ENCODE peak calls at places on chromosomes 6 and 20, in five cellular contexts. U is ovary, D is NCI-H1436, T is DMS 273 treated with DMSO at 0.1 percent for 48 hours, V is lower lobe of right lung. K is an unnamed sample.

GRCh38 chr6:119653329-119653728 is 303.8 kb upstream of the MAN1A1 start:
- DNase-seq in U (no peak), D (no peak), T (no peak), V (no peak), K (no peak)

GRCh38 chr20:44810391-44811149 is at the start of gene RIMS4:
- DNase-seq in U (peak; percentile 25), D (peak; percentile 39), T (no peak), V (no peak), K (no peak)

GRCh38 chr6:138724015-138724414 is 49.6 kb upstream of the CCDC28A start:
- DNase-seq in U (no peak), D (no peak), T (no peak), V (peak; percentile 48), K (no peak)

GRCh38 chr6:109165392-109165964 is 70.2 kb downstream of the CEP57L1 start:
- DNase-seq in U (no peak), D (peak; percentile 2), T (no peak), V (no peak), K (no peak)

GRCh38 chr6:7721654-7722053 is 4.2 kb upstream of the BMP6 start:
- DNase-seq in U (no peak), D (no peak), T (no peak), V (no peak), K (no peak)

GRCh38 chr6:16278048-16278724 is 39.8 kb downstream of the GMPR start:
- DNase-seq in U (no peak), D (no peak), T (no peak), V (no peak), K (no peak)

GRCh38 chr6:88520020-88520338 is 353.8 kb upstream of the CNR1 start:
- DNase-seq in U (no peak), D (no peak), T (no peak), V (no peak), K (no peak)

GRCh38 chr6:164379786-164380185 is 929.6 kb downstream of the C6orf118 start:
- DNase-seq in U (no peak), D (no peak), T (no peak), V (no peak), K (no peak)

GRCh38 chr20:62776692-62777527 is 19.4 kb upstream of the MRGBP start:
- DNase-seq in U (no peak), D (no peak), T (peak; percentile 35), V (no peak), K (peak; percentile 58)

GRCh38 chr20:45425561-45425960 is 9.6 kb downstream of the PIGT start:
- DNase-seq in U (no peak), D (no peak), T (no peak), V (no peak), K (no peak)